ENCODE peak calls at places on chromosomes 1 and 21, in six cellular contexts. One of them, this sample, is unnamed.

GRCh38 chr21:41510500-41510899 is 2.5 kb upstream of the TMPRSS2 start:
- DNase-seq in DMS153: no peak
- DNase-seq in SJSA1: no peak
- DNase-seq in adrenal gland: no peak
- DNase-seq in fibroblast of pulmonary artery: no peak
- DNase-seq in EL: no peak
- DNase-seq in this sample: no peak

GRCh38 chr1:116986531-116987255 is 14.9 kb upstream of the CD101 start:
- DNase-seq in SJSA1: no peak
- DNase-seq in EL: no peak
- DNase-seq in adrenal gland: no peak
- DNase-seq in fibroblast of pulmonary artery: no peak
- DNase-seq in DMS153: no peak
- DNase-seq in this sample: no peak

GRCh38 chr1:110618668-110619067 is 12.5 kb upstream of the KCNA2 start:
- DNase-seq in adrenal gland: no peak
- DNase-seq in fibroblast of pulmonary artery: no peak
- DNase-seq in EL: no peak
- DNase-seq in DMS153: no peak
- DNase-seq in SJSA1: no peak
- DNase-seq in this sample: no peak

GRCh38 chr1:228367798-228368791 is 38.5 kb downstream of the TRIM11 start:
- DNase-seq in adrenal gland: peak
- DNase-seq in SJSA1: no peak
- DNase-seq in fibroblast of pulmonary artery: no peak
- DNase-seq in EL: no peak
- DNase-seq in DMS153: no peak
- DNase-seq in this sample: no peak

GRCh38 chr1:227915564-227916553 is 31.9 kb downstream of the WNT9A start:
- DNase-seq in fibroblast of pulmonary artery: no peak
- DNase-seq in EL: no peak
- DNase-seq in DMS153: no peak
- DNase-seq in adrenal gland: no peak
- DNase-seq in SJSA1: no peak
- DNase-seq in this sample: no peak

GRCh38 chr1:117368116-117369108 is 1.2 kb downstream of the MAN1A2 start:
- DNase-seq in SJSA1: no peak
- DNase-seq in adrenal gland: no peak
- DNase-seq in EL: peak
- DNase-seq in fibroblast of pulmonary artery: no peak
- DNase-seq in DMS153: no peak
- DNase-seq in this sample: no peak

GRCh38 chr1:145782166-145783099 is 41.5 kb downstream of the RNF115 start:
- DNase-seq in adrenal gland: no peak
- DNase-seq in DMS153: no peak
- DNase-seq in SJSA1: no peak
- DNase-seq in EL: peak
- DNase-seq in fibroblast of pulmonary artery: peak
- DNase-seq in this sample: no peak

GRCh38 chr1:177010246-177010825 is 154.2 kb downstream of the ASTN1 start:
- DNase-seq in fibroblast of pulmonary artery: no peak
- DNase-seq in adrenal gland: no peak
- DNase-seq in DMS153: no peak
- DNase-seq in EL: no peak
- DNase-seq in SJSA1: no peak
- DNase-seq in this sample: no peak

GRCh38 chr1:243343970-243344749 is 88.3 kb downstream of the SDCCAG8 start:
- DNase-seq in DMS153: peak
- DNase-seq in fibroblast of pulmonary artery: peak
- DNase-seq in EL: peak
- DNase-seq in adrenal gland: no peak
- DNase-seq in SJSA1: no peak
- DNase-seq in this sample: no peak

GRCh38 chr1:245378352-245379144 is 223.8 kb downstream of the KIF26B start:
- DNase-seq in EL: peak
- DNase-seq in DMS153: no peak
- DNase-seq in adrenal gland: no peak
- DNase-seq in SJSA1: no peak
- DNase-seq in fibroblast of pulmonary artery: no peak
- DNase-seq in this sample: peak

GRCh38 chr1:190000365-190000872 is 477.2 kb downstream of the BRINP3 start:
- DNase-seq in SJSA1: no peak
- DNase-seq in DMS153: no peak
- DNase-seq in fibroblast of pulmonary artery: peak
- DNase-seq in adrenal gland: no peak
- DNase-seq in EL: peak
- DNase-seq in this sample: no peak

GRCh38 chr1:107862064-107862463 is 102.9 kb downstream of the VAV3 start:
- DNase-seq in fibroblast of pulmonary artery: peak
- DNase-seq in adrenal gland: no peak
- DNase-seq in SJSA1: no peak
- DNase-seq in DMS153: no peak
- DNase-seq in EL: no peak
- DNase-seq in this sample: peak

GRCh38 chr1:211903490-211904260 is 73.1 kb upstream of the LPGAT1 start:
- DNase-seq in DMS153: no peak
- DNase-seq in EL: no peak
- DNase-seq in fibroblast of pulmonary artery: no peak
- DNase-seq in adrenal gland: no peak
- DNase-seq in SJSA1: no peak
- DNase-seq in this sample: no peak

GRCh38 chr1:32924881-32925344 is 23.7 kb upstream of the TMEM54 start:
- DNase-seq in SJSA1: no peak
- DNase-seq in EL: no peak
- DNase-seq in DMS153: no peak
- DNase-seq in fibroblast of pulmonary artery: no peak
- DNase-seq in adrenal gland: no peak
- DNase-seq in this sample: peak

GRCh38 chr1:19704247-19705113 is 39.8 kb downstream of the HTR6 start:
- DNase-seq in DMS153: peak
- DNase-seq in adrenal gland: peak
- DNase-seq in SJSA1: peak
- DNase-seq in EL: peak
- DNase-seq in fibroblast of pulmonary artery: peak
- DNase-seq in this sample: peak

GRCh38 chr1:183911285-183911684 is 106.4 kb downstream of the RGL1 start:
- DNase-seq in EL: no peak
- DNase-seq in fibroblast of pulmonary artery: no peak
- DNase-seq in SJSA1: no peak
- DNase-seq in DMS153: no peak
- DNase-seq in adrenal gland: peak
- DNase-seq in this sample: no peak

GRCh38 chr1:101239095-101240040 is 2.5 kb downstream of the S1PR1 start:
- DNase-seq in fibroblast of pulmonary artery: no peak
- DNase-seq in EL: no peak
- DNase-seq in DMS153: no peak
- DNase-seq in SJSA1: peak
- DNase-seq in adrenal gland: peak
- DNase-seq in this sample: no peak

GRCh38 chr1:231612393-231613089 is 14.0 kb upstream of the DISC1 start:
- DNase-seq in adrenal gland: peak
- DNase-seq in DMS153: no peak
- DNase-seq in fibroblast of pulmonary artery: no peak
- DNase-seq in EL: no peak
- DNase-seq in SJSA1: no peak
- DNase-seq in this sample: no peak

GRCh38 chr21:45029298-45029967 is 44.9 kb upstream of the ADARB1 start:
- DNase-seq in DMS153: peak
- DNase-seq in EL: no peak
- DNase-seq in fibroblast of pulmonary artery: peak
- DNase-seq in adrenal gland: no peak
- DNase-seq in SJSA1: no peak
- DNase-seq in this sample: peak

GRCh38 chr1:156281281-156282142 is 1.1 kb downstream of the SMG5 start:
- DNase-seq in adrenal gland: peak
- DNase-seq in fibroblast of pulmonary artery: peak
- DNase-seq in SJSA1: no peak
- DNase-seq in EL: peak
- DNase-seq in DMS153: no peak
- DNase-seq in this sample: peak

GRCh38 chr21:44984428-44984791 is 44.6 kb downstream of the SLX9 start:
- DNase-seq in SJSA1: no peak
- DNase-seq in EL: no peak
- DNase-seq in fibroblast of pulmonary artery: no peak
- DNase-seq in DMS153: no peak
- DNase-seq in adrenal gland: no peak
- DNase-seq in this sample: no peak

GRCh38 chr1:21906173-21907078 is 30.7 kb downstream of the HSPG2 start:
- DNase-seq in adrenal gland: peak
- DNase-seq in SJSA1: no peak
- DNase-seq in fibroblast of pulmonary artery: peak
- DNase-seq in EL: no peak
- DNase-seq in DMS153: no peak
- DNase-seq in this sample: no peak

GRCh38 chr21:45289655-45290515 is 2.2 kb upstream of the POFUT2 start:
- DNase-seq in SJSA1: peak
- DNase-seq in adrenal gland: no peak
- DNase-seq in fibroblast of pulmonary artery: peak
- DNase-seq in DMS153: no peak
- DNase-seq in EL: no peak
- DNase-seq in this sample: no peak

GRCh38 chr21:46122241-46122671 is 24.3 kb downstream of the COL6A2 start:
- DNase-seq in adrenal gland: no peak
- DNase-seq in EL: peak
- DNase-seq in fibroblast of pulmonary artery: peak
- DNase-seq in SJSA1: peak
- DNase-seq in DMS153: no peak
- DNase-seq in this sample: no peak

GRCh38 chr1:223542831-223543230 is 122.7 kb downstream of the CAPN8 start:
- DNase-seq in DMS153: no peak
- DNase-seq in fibroblast of pulmonary artery: no peak
- DNase-seq in EL: no peak
- DNase-seq in adrenal gland: no peak
- DNase-seq in SJSA1: no peak
- DNase-seq in this sample: no peak

GRCh38 chr1:14970115-14970798 is 183.3 kb upstream of the TMEM51 start:
- DNase-seq in fibroblast of pulmonary artery: peak
- DNase-seq in EL: peak
- DNase-seq in adrenal gland: peak
- DNase-seq in SJSA1: peak
- DNase-seq in DMS153: no peak
- DNase-seq in this sample: no peak

GRCh38 chr1:231903586-231904081 is 277.0 kb downstream of the DISC1 start:
- DNase-seq in EL: no peak
- DNase-seq in fibroblast of pulmonary artery: no peak
- DNase-seq in DMS153: no peak
- DNase-seq in SJSA1: no peak
- DNase-seq in adrenal gland: no peak
- DNase-seq in this sample: no peak

GRCh38 chr1:14952626-14953314 is 200.8 kb upstream of the TMEM51 start:
- DNase-seq in fibroblast of pulmonary artery: no peak
- DNase-seq in EL: no peak
- DNase-seq in DMS153: no peak
- DNase-seq in adrenal gland: peak
- DNase-seq in SJSA1: no peak
- DNase-seq in this sample: no peak

GRCh38 chr1:97050501-97050900 is 328.9 kb downstream of the PTBP2 start:
- DNase-seq in adrenal gland: no peak
- DNase-seq in EL: peak
- DNase-seq in SJSA1: no peak
- DNase-seq in DMS153: no peak
- DNase-seq in fibroblast of pulmonary artery: peak
- DNase-seq in this sample: no peak

GRCh38 chr1:43069481-43070050 is 102.5 kb downstream of the EBNA1BP2 start:
- DNase-seq in EL: no peak
- DNase-seq in SJSA1: no peak
- DNase-seq in DMS153: no peak
- DNase-seq in fibroblast of pulmonary artery: no peak
- DNase-seq in adrenal gland: no peak
- DNase-seq in this sample: no peak

GRCh38 chr1:180230791-180231505 is 884 bp downstream of the LHX4 start:
- DNase-seq in EL: peak
- DNase-seq in SJSA1: peak
- DNase-seq in adrenal gland: no peak
- DNase-seq in fibroblast of pulmonary artery: peak
- DNase-seq in DMS153: no peak
- DNase-seq in this sample: peak

GRCh38 chr1:166340709-166341108 is 173.9 kb upstream of the FAM78B start:
- DNase-seq in EL: no peak
- DNase-seq in SJSA1: no peak
- DNase-seq in adrenal gland: no peak
- DNase-seq in DMS153: no peak
- DNase-seq in fibroblast of pulmonary artery: no peak
- DNase-seq in this sample: no peak

GRCh38 chr1:198880818-198881597 is 242.2 kb downstream of the PTPRC start:
- DNase-seq in adrenal gland: peak
- DNase-seq in SJSA1: no peak
- DNase-seq in fibroblast of pulmonary artery: peak
- DNase-seq in EL: peak
- DNase-seq in DMS153: no peak
- DNase-seq in this sample: peak

GRCh38 chr1:64343105-64343960 is 126.6 kb upstream of the CACHD1 start:
- DNase-seq in SJSA1: peak
- DNase-seq in adrenal gland: no peak
- DNase-seq in EL: peak
- DNase-seq in DMS153: peak
- DNase-seq in fibroblast of pulmonary artery: peak
- DNase-seq in this sample: peak